ENCODE peak calls at places on chromosome 2, in five cellular contexts. A is activated naive CD8-positive, alpha-beta T cell treated with anti-CD3 and anti-CD28 coated beads, Interleukin-2, amount 50 U/mL, for 24 hours; Z is activated CD4-positive, CD25-positive, alpha-beta regulatory T cell treated with anti-CD3 and anti-CD28 coated beads, Interleukin-2, amount 50 U/mL, for 24 hours; D is activated T-cell treated with anti-CD3 and anti-CD28 coated beads, Interleukin-2, amount 50 U/mL, for 4 hours; N is T-helper 17 cell. O is an unnamed sample.

GRCh38 chr2:102070058-102070642 is 72.4 kb upstream of the IL1R1 start:
- ATAC-seq in A (no peak), Z (no peak), N (no peak), D (no peak), O (no peak)

GRCh38 chr2:9937968-9938367 is 13.5 kb upstream of the GRHL1 start:
- ATAC-seq in N (no peak), Z (no peak), A (peak), D (no peak), O (peak)

GRCh38 chr2:186588940-186589732 is 720 bp upstream of the ITGAV start:
- ATAC-seq in A (no peak), N (no peak), D (no peak), Z (no peak), O (no peak)

GRCh38 chr2:216003876-216004275 is 9.5 kb downstream of the MREG start:
- ATAC-seq in N (no peak), A (no peak), Z (no peak), D (no peak), O (no peak)

GRCh38 chr2:31263636-31264190 is 29.8 kb downstream of the EHD3 start:
- ATAC-seq in N (no peak), A (no peak), Z (no peak), D (no peak), O (no peak)

GRCh38 chr2:45554764-45555163 is 56.3 kb downstream of the SRBD1 start:
- ATAC-seq in D (peak), N (no peak), Z (peak), A (peak), O (no peak)

GRCh38 chr2:80244905-80245584 is 59.5 kb downstream of the LRRTM1 start:
- ATAC-seq in Z (no peak), D (no peak), A (no peak), N (no peak), O (no peak)

GRCh38 chr2:24313744-24314632 is 46.3 kb downstream of the ITSN2 start:
- ATAC-seq in A (peak), N (no peak), Z (peak), D (peak), O (peak)

GRCh38 chr2:240225116-240225515 is 84.7 kb upstream of the OTOS start:
- ATAC-seq in N (no peak), D (no peak), Z (no peak), A (no peak), O (no peak)

O was measured in stimulated activated memory B cell treated with anti-CD40 and anti-IgM and Interleukin-4, amounts not matched to agents 10 μg/mL and 1 μg/mL and 100 μg/mL, for 72 hours.